ENCODE peak calls at places on chromosomes 11 and 22, in four cellular contexts. One of them, this sample, is unnamed.

GRCh38 chr11:64268028-64268686 is 16.3 kb downstream of the BAD start:
- DNase-seq in fibroblast of pulmonary artery: peak
- DNase-seq in OCI-LY7: no peak
- DNase-seq in ELF-1: no peak
- DNase-seq in this sample: no peak

GRCh38 chr11:105000167-105000566 is 22.8 kb downstream of the CASP5 start:
- DNase-seq in fibroblast of pulmonary artery: peak
- DNase-seq in OCI-LY7: no peak
- DNase-seq in ELF-1: peak
- DNase-seq in this sample: peak

GRCh38 chr11:66694732-66695207 is 17.1 kb upstream of the RBM4B start:
- DNase-seq in fibroblast of pulmonary artery: peak
- DNase-seq in OCI-LY7: peak
- DNase-seq in ELF-1: peak
- DNase-seq in this sample: peak

GRCh38 chr22:44413211-44413610 is 84.8 kb downstream of the RTL6 start:
- DNase-seq in fibroblast of pulmonary artery: no peak
- DNase-seq in OCI-LY7: no peak
- DNase-seq in ELF-1: no peak
- DNase-seq in this sample: no peak

GRCh38 chr11:109033627-109034340 is 368.9 kb downstream of the DDX10 start:
- DNase-seq in fibroblast of pulmonary artery: peak
- DNase-seq in OCI-LY7: no peak
- DNase-seq in ELF-1: no peak
- DNase-seq in this sample: no peak

GRCh38 chr22:23137905-23138520 is 3.8 kb downstream of the RSPH14 start:
- DNase-seq in fibroblast of pulmonary artery: no peak
- DNase-seq in OCI-LY7: peak
- DNase-seq in ELF-1: no peak
- DNase-seq in this sample: peak

GRCh38 chr11:12693485-12694181 is 19.4 kb downstream of the TEAD1 start:
- DNase-seq in fibroblast of pulmonary artery: peak
- DNase-seq in OCI-LY7: peak
- DNase-seq in ELF-1: no peak
- DNase-seq in this sample: peak

GRCh38 chr22:43743131-43743530 is 69.0 kb downstream of the EFCAB6 start:
- DNase-seq in fibroblast of pulmonary artery: no peak
- DNase-seq in OCI-LY7: no peak
- DNase-seq in ELF-1: peak
- DNase-seq in this sample: peak

GRCh38 chr11:59138643-59139042 is 4.0 kb upstream of the FAM111A start:
- DNase-seq in fibroblast of pulmonary artery: no peak
- DNase-seq in OCI-LY7: no peak
- DNase-seq in ELF-1: no peak
- DNase-seq in this sample: peak

GRCh38 chr11:4495487-4495886 is 13.0 kb downstream of the OR52K1 start:
- DNase-seq in fibroblast of pulmonary artery: peak
- DNase-seq in OCI-LY7: no peak
- DNase-seq in ELF-1: no peak
- DNase-seq in this sample: no peak

GRCh38 chr11:117186431-117186761 is 7.9 kb downstream of the SIDT2 start:
- DNase-seq in fibroblast of pulmonary artery: no peak
- DNase-seq in OCI-LY7: no peak
- DNase-seq in ELF-1: no peak
- DNase-seq in this sample: no peak

This sample was measured in NB4.